ENCODE peak calls at places on chromosomes 5 and 9, in ten cellular contexts. T is GM23338, E is foreskin fibroblast, N is colonic mucosa, I is spleen, F is psoas muscle, P is astrocyte of the spinal cord, U is transverse colon, G is brain microvascular endothelial cell, Y is HCT116. L is an unnamed sample.

GRCh38 chr5:77316871-77317661 is 106.6 kb downstream of the PDE8B start:
- DNase-seq in T (no peak), E (peak; percentile 25), N (no peak), I (no peak), F (no peak), P (no peak), U (no peak), G (no peak), Y (no peak), L (no peak)

GRCh38 chr9:27888661-27889295 is 315.5 kb upstream of the C9orf72 start:
- DNase-seq in T (peak; percentile 67), E (no peak), N (peak; percentile 56), I (peak; percentile 73), F (no peak), P (no peak), U (peak; percentile 33), G (peak; percentile 15), Y (peak; percentile 7), L (no peak)

GRCh38 chr5:41445937-41446563 is 64.4 kb downstream of the PLCXD3 start:
- DNase-seq in T (no peak), E (peak; percentile 67), N (peak; percentile 18), I (no peak), F (no peak), P (no peak), U (no peak), G (no peak), Y (no peak), L (no peak)

GRCh38 chr5:30100929-30101328 is 1092.6 kb upstream of the CDH6 start:
- DNase-seq in T (peak; percentile 7), E (no peak), N (no peak), I (no peak), F (no peak), P (peak; percentile 5), U (no peak), G (peak; percentile 2), Y (no peak), L (no peak)

GRCh38 chr9:15512889-15513288 is 2.1 kb upstream of the PSIP1 start:
- DNase-seq in T (peak; percentile 88), E (no peak), N (no peak), I (no peak), F (no peak), P (no peak), U (no peak), G (no peak), Y (no peak), L (no peak)

GRCh38 chr5:116532762-116533525 is 41.7 kb downstream of the SEMA6A start:
- DNase-seq in T (no peak), E (no peak), N (no peak), I (no peak), F (no peak), P (no peak), U (no peak), G (no peak), Y (no peak), L (no peak)

GRCh38 chr9:130246126-130246525 is 19.4 kb upstream of the HMCN2 start:
- DNase-seq in T (no peak), E (no peak), N (no peak), I (no peak), F (peak; percentile 48), P (no peak), U (no peak), G (no peak), Y (no peak), L (no peak)

GRCh38 chr5:67301285-67301904 is 104.8 kb upstream of the CD180 start:
- DNase-seq in T (no peak), E (peak; percentile 95), N (peak; percentile 37), I (no peak), F (peak; percentile 79), P (peak; percentile 87), U (peak; percentile 55), G (peak; percentile 72), Y (no peak), L (peak; percentile 95)

GRCh38 chr9:129040113-129040643 is 3.8 kb downstream of the MIGA2 start:
- DNase-seq in T (no peak), E (no peak), N (no peak), I (no peak), F (no peak), P (no peak), U (no peak), G (no peak), Y (no peak), L (no peak)

GRCh38 chr9:136504512-136505348 is 21.9 kb upstream of the SEC16A start:
- DNase-seq in T (no peak), E (no peak), N (no peak), I (no peak), F (no peak), P (no peak), U (no peak), G (no peak), Y (no peak), L (no peak)

GRCh38 chr5:80246995-80247729 is 8.7 kb downstream of the SERINC5 start:
- DNase-seq in T (peak; percentile 81), E (peak; percentile 94), N (peak; percentile 78), I (no peak), F (peak; percentile 53), P (peak; percentile 91), U (peak; percentile 73), G (peak; percentile 97), Y (peak; percentile 83), L (peak; percentile 84)

GRCh38 chr9:89408628-89409101 is 89.2 kb downstream of the SEMA4D start:
- DNase-seq in T (no peak), E (no peak), N (no peak), I (peak; percentile 92), F (no peak), P (no peak), U (peak; percentile 63), G (no peak), Y (no peak), L (no peak)

GRCh38 chr5:68960469-68960868 is 133.3 kb upstream of the SLC30A5 start:
- DNase-seq in T (no peak), E (no peak), N (no peak), I (no peak), F (no peak), P (no peak), U (no peak), G (no peak), Y (no peak), L (no peak)

GRCh38 chr9:8745347-8745746 is 945.8 kb upstream of the DMAC1 start:
- DNase-seq in T (no peak), E (no peak), N (no peak), I (no peak), F (no peak), P (no peak), U (no peak), G (no peak), Y (no peak), L (no peak)

GRCh38 chr5:36250427-36250826 is 8.7 kb upstream of the NADK2 start:
- DNase-seq in T (no peak), E (no peak), N (no peak), I (no peak), F (no peak), P (no peak), U (no peak), G (no peak), Y (no peak), L (no peak)

GRCh38 chr5:546376-546908 is 22.2 kb upstream of the SLC9A3 start:
- DNase-seq in T (no peak), E (no peak), N (peak; percentile 76), I (peak; percentile 58), F (peak; percentile 20), P (no peak), U (peak; percentile 74), G (no peak), Y (no peak), L (no peak)

GRCh38 chr9:133362359-133363044 is 6.2 kb downstream of the SURF2 start:
- DNase-seq in T (no peak), E (peak; percentile 52), N (no peak), I (no peak), F (no peak), P (no peak), U (no peak), G (no peak), Y (no peak), L (no peak)

GRCh38 chr5:15105799-15106393 is 234.3 kb upstream of the ANKH start:
- DNase-seq in T (peak; percentile 80), E (peak; percentile 70), N (peak; percentile 47), I (no peak), F (no peak), P (peak; percentile 60), U (peak; percentile 37), G (peak; percentile 47), Y (peak; percentile 22), L (peak; percentile 9)

GRCh38 chr9:135163023-135163780 is 75.7 kb downstream of the OLFM1 start:
- DNase-seq in T (no peak), E (no peak), N (no peak), I (no peak), F (no peak), P (no peak), U (no peak), G (no peak), Y (no peak), L (no peak)

GRCh38 chr9:123378028-123378427 is 22.0 kb downstream of the CRB2 start:
- DNase-seq in T (no peak), E (no peak), N (peak; percentile 51), I (no peak), F (no peak), P (no peak), U (no peak), G (no peak), Y (no peak), L (no peak)

GRCh38 chr9:37512439-37512838 is 26.7 kb downstream of the POLR1E start:
- DNase-seq in T (no peak), E (no peak), N (no peak), I (no peak), F (no peak), P (no peak), U (no peak), G (no peak), Y (no peak), L (no peak)

GRCh38 chr5:178589180-178590140 is 733 bp downstream of the COL23A1 start:
- DNase-seq in T (peak; percentile 65), E (peak; percentile 61), N (no peak), I (peak; percentile 81), F (peak; percentile 68), P (no peak), U (no peak), G (no peak), Y (no peak), L (no peak)
- H3K4me3 ChIP-seq in T (peak overlapping the region; percentile 60), E (peak overlapping the region; percentile 35), N (peak overlapping the region; percentile 42), I (peak overlapping the region; percentile 39), F (peak overlapping the region; percentile 73), P (no peak overlapping the region), U (no peak overlapping the region), G (no peak overlapping the region), Y (no peak overlapping the region), L (no peak overlapping the region)

GRCh38 chr9:17082343-17082742 is 52.5 kb upstream of the CNTLN start:
- DNase-seq in T (peak; percentile 71), E (peak; percentile 51), N (no peak), I (no peak), F (no peak), P (peak; percentile 62), U (no peak), G (peak; percentile 54), Y (no peak), L (no peak)
- TF ChIP-seq CTCF in T (peak; percentile 55), E (no peak), N (no peak), I (no peak), F (no peak), P (peak; percentile 30), U (no peak), G (peak; percentile 37), Y (no peak), L (no peak)

GRCh38 chr9:36402536-36402935 is 2.5 kb upstream of the RNF38 start:
- DNase-seq in T (peak; percentile 54), E (no peak), N (no peak), I (no peak), F (no peak), P (no peak), U (no peak), G (no peak), Y (no peak), L (peak; percentile 42)
- H3K4me3 ChIP-seq in T (no peak overlapping the region), E (no peak overlapping the region), N (no peak overlapping the region), I (no peak overlapping the region), F (no peak overlapping the region), P (no peak overlapping the region), U (no peak overlapping the region), G (no peak overlapping the region), Y (no peak overlapping the region), L (no peak overlapping the region)

GRCh38 chr9:84897362-84898094 is 228.0 kb downstream of the NTRK2 start:
- DNase-seq in T (no peak), E (no peak), N (no peak), I (no peak), F (no peak), P (no peak), U (no peak), G (no peak), Y (no peak), L (no peak)
- TF ChIP-seq CTCF in T (no peak), E (no peak), N (no peak), I (no peak), F (no peak), P (no peak), U (no peak), G (no peak), Y (no peak), L (no peak)